ENCODE peak calls at places on chromosomes 11 and 22, in five cellular contexts. One of them, this sample, is unnamed. For H3K9me3 and H3K4me1, the result is how much of the 10 kb centered on the place peaks cover.

GRCh38 chr11:122258446-122258994 is 142.5 kb upstream of the BLID start:
- DNase-seq in breast epithelium: no peak
- DNase-seq in astrocyte: peak
- DNase-seq in Peyer's patch: no peak
- DNase-seq in aorta: no peak
- DNase-seq in this sample: no peak

GRCh38 chr22:38700271-38700788 is 413 bp downstream of the JOSD1 start:
- DNase-seq in breast epithelium: no peak
- DNase-seq in astrocyte: no peak
- DNase-seq in Peyer's patch: no peak
- DNase-seq in aorta: peak
- DNase-seq in this sample: peak

GRCh38 chr11:90656171-90656570 is 433.3 kb upstream of the CHORDC1 start:
- DNase-seq in breast epithelium: no peak
- DNase-seq in astrocyte: no peak
- DNase-seq in Peyer's patch: no peak
- DNase-seq in aorta: no peak
- DNase-seq in this sample: no peak

GRCh38 chr22:40415531-40416266 is 45.3 kb downstream of the SGSM3 start:
- DNase-seq in breast epithelium: no peak
- DNase-seq in astrocyte: no peak
- DNase-seq in Peyer's patch: peak
- DNase-seq in aorta: no peak
- DNase-seq in this sample: peak

GRCh38 chr11:128632151-128632791 is 44.9 kb upstream of the ETS1 start:
- DNase-seq in breast epithelium: no peak
- DNase-seq in astrocyte: peak
- DNase-seq in Peyer's patch: no peak
- DNase-seq in aorta: peak
- DNase-seq in this sample: no peak

GRCh38 chr11:30008946-30009525 is 7.8 kb downstream of the KCNA4 start:
- DNase-seq in breast epithelium: no peak
- DNase-seq in astrocyte: no peak
- DNase-seq in Peyer's patch: no peak
- DNase-seq in aorta: no peak
- DNase-seq in this sample: no peak

GRCh38 chr11:9253086-9253485 is 12.1 kb downstream of the DENND5A start:
- DNase-seq in breast epithelium: no peak
- DNase-seq in astrocyte: no peak
- DNase-seq in Peyer's patch: no peak
- DNase-seq in aorta: no peak
- DNase-seq in this sample: no peak

GRCh38 chr11:17015639-17016125 is 1.5 kb upstream of the PLEKHA7 start:
- DNase-seq in breast epithelium: no peak
- DNase-seq in astrocyte: no peak
- DNase-seq in Peyer's patch: no peak
- DNase-seq in aorta: no peak
- DNase-seq in this sample: peak

GRCh38 chr11:66070604-66071325 is 693 bp downstream of the PACS1 start:
- DNase-seq in breast epithelium: peak
- DNase-seq in astrocyte: no peak
- DNase-seq in Peyer's patch: peak
- DNase-seq in aorta: peak
- DNase-seq in this sample: peak

GRCh38 chr11:32888805-32889204 is 3.8 kb upstream of the QSER1 start:
- DNase-seq in breast epithelium: no peak
- DNase-seq in astrocyte: peak
- DNase-seq in Peyer's patch: no peak
- DNase-seq in aorta: no peak
- DNase-seq in this sample: no peak

GRCh38 chr11:46916669-46917108 is 1.7 kb downstream of the LRP4 start:
- DNase-seq in breast epithelium: peak
- DNase-seq in astrocyte: peak
- DNase-seq in Peyer's patch: no peak
- DNase-seq in aorta: peak
- DNase-seq in this sample: peak

GRCh38 chr11:129319751-129320150 is 55.9 kb upstream of the BARX2 start:
- DNase-seq in breast epithelium: no peak
- DNase-seq in astrocyte: no peak
- DNase-seq in Peyer's patch: no peak
- DNase-seq in aorta: no peak
- DNase-seq in this sample: no peak

GRCh38 chr22:26589367-26589844 is 526 bp downstream of the TPST2 start:
- DNase-seq in breast epithelium: no peak
- DNase-seq in astrocyte: no peak
- DNase-seq in Peyer's patch: peak
- DNase-seq in aorta: peak
- DNase-seq in this sample: peak

GRCh38 chr22:46079861-46080821 is 70.2 kb upstream of the PPARA start:
- DNase-seq in breast epithelium: peak
- DNase-seq in astrocyte: peak
- DNase-seq in Peyer's patch: no peak
- DNase-seq in aorta: peak
- DNase-seq in this sample: peak

GRCh38 chr11:67648140-67648795 is 2.3 kb downstream of the ACY3 start:
- DNase-seq in breast epithelium: no peak
- DNase-seq in astrocyte: no peak
- DNase-seq in Peyer's patch: peak
- DNase-seq in aorta: peak
- DNase-seq in this sample: no peak

GRCh38 chr22:36299911-36300310 is 47.0 kb downstream of the APOL1 start:
- DNase-seq in breast epithelium: no peak
- DNase-seq in astrocyte: no peak
- DNase-seq in Peyer's patch: no peak
- DNase-seq in aorta: no peak
- DNase-seq in this sample: peak

GRCh38 chr22:30453731-30454510 is 17.9 kb downstream of the SEC14L3 start:
- DNase-seq in breast epithelium: no peak
- DNase-seq in astrocyte: no peak
- DNase-seq in Peyer's patch: no peak
- DNase-seq in aorta: no peak
- DNase-seq in this sample: no peak

GRCh38 chr11:45538939-45539338 is 126.5 kb downstream of the CHST1 start:
- DNase-seq in breast epithelium: no peak
- DNase-seq in astrocyte: no peak
- DNase-seq in Peyer's patch: no peak
- DNase-seq in aorta: no peak
- DNase-seq in this sample: no peak

GRCh38 chr11:118841469-118842222 is 42.0 kb upstream of the CXCR5 start:
- DNase-seq in breast epithelium: no peak
- DNase-seq in astrocyte: no peak
- DNase-seq in Peyer's patch: peak
- DNase-seq in aorta: no peak
- DNase-seq in this sample: no peak

GRCh38 chr11:126034026-126034822 is 28.4 kb downstream of the CDON start:
- DNase-seq in breast epithelium: no peak
- DNase-seq in astrocyte: no peak
- DNase-seq in Peyer's patch: no peak
- DNase-seq in aorta: no peak
- DNase-seq in this sample: no peak

GRCh38 chr22:23402275-23403151 is 177.6 kb downstream of the IGLL1 start:
- DNase-seq in breast epithelium: peak
- DNase-seq in astrocyte: peak
- DNase-seq in Peyer's patch: peak
- DNase-seq in aorta: peak
- DNase-seq in this sample: peak

GRCh38 chr22:24593810-24594568 is 1.1 kb upstream of the LRRC75B start:
- DNase-seq in breast epithelium: peak
- DNase-seq in astrocyte: no peak
- DNase-seq in Peyer's patch: no peak
- DNase-seq in aorta: no peak
- DNase-seq in this sample: no peak

GRCh38 chr22:42889290-42889689 is 32.2 kb upstream of the ARFGAP3 start:
- DNase-seq in breast epithelium: no peak
- DNase-seq in astrocyte: no peak
- DNase-seq in Peyer's patch: peak
- DNase-seq in aorta: no peak
- DNase-seq in this sample: no peak

GRCh38 chr11:11937957-11938356 is 70.5 kb downstream of the DKK3 start:
- DNase-seq in breast epithelium: no peak
- DNase-seq in astrocyte: no peak
- DNase-seq in Peyer's patch: no peak
- DNase-seq in aorta: no peak
- DNase-seq in this sample: no peak

GRCh38 chr22:20206709-20207215 is 55.9 kb upstream of the CCDC188 start:
- DNase-seq in breast epithelium: no peak
- DNase-seq in astrocyte: no peak
- DNase-seq in Peyer's patch: peak
- DNase-seq in aorta: no peak
- DNase-seq in this sample: no peak

GRCh38 chr11:2362414-2362813 is 14.7 kb upstream of the CD81 start:
- DNase-seq in breast epithelium: no peak
- DNase-seq in astrocyte: no peak
- DNase-seq in Peyer's patch: no peak
- DNase-seq in aorta: no peak
- DNase-seq in this sample: no peak

GRCh38 chr22:39940757-39941305 is 19.4 kb upstream of the TMA7B start:
- DNase-seq in breast epithelium: no peak
- DNase-seq in astrocyte: no peak
- DNase-seq in Peyer's patch: no peak
- DNase-seq in aorta: no peak
- DNase-seq in this sample: no peak

GRCh38 chr22:35959121-35959800 is 69.4 kb downstream of the RBFOX2 start:
- DNase-seq in breast epithelium: no peak
- DNase-seq in astrocyte: no peak
- DNase-seq in Peyer's patch: no peak
- DNase-seq in aorta: no peak
- DNase-seq in this sample: no peak

GRCh38 chr11:316031-316701 is 2.3 kb downstream of the IFITM1 start:
- DNase-seq in breast epithelium: no peak
- DNase-seq in astrocyte: no peak
- DNase-seq in Peyer's patch: no peak
- DNase-seq in aorta: no peak
- DNase-seq in this sample: peak

GRCh38 chr11:77559686-77560425 is 29.9 kb upstream of the AQP11 start:
- DNase-seq in breast epithelium: no peak
- DNase-seq in astrocyte: peak
- DNase-seq in Peyer's patch: no peak
- DNase-seq in aorta: no peak
- DNase-seq in this sample: no peak

DNA sequence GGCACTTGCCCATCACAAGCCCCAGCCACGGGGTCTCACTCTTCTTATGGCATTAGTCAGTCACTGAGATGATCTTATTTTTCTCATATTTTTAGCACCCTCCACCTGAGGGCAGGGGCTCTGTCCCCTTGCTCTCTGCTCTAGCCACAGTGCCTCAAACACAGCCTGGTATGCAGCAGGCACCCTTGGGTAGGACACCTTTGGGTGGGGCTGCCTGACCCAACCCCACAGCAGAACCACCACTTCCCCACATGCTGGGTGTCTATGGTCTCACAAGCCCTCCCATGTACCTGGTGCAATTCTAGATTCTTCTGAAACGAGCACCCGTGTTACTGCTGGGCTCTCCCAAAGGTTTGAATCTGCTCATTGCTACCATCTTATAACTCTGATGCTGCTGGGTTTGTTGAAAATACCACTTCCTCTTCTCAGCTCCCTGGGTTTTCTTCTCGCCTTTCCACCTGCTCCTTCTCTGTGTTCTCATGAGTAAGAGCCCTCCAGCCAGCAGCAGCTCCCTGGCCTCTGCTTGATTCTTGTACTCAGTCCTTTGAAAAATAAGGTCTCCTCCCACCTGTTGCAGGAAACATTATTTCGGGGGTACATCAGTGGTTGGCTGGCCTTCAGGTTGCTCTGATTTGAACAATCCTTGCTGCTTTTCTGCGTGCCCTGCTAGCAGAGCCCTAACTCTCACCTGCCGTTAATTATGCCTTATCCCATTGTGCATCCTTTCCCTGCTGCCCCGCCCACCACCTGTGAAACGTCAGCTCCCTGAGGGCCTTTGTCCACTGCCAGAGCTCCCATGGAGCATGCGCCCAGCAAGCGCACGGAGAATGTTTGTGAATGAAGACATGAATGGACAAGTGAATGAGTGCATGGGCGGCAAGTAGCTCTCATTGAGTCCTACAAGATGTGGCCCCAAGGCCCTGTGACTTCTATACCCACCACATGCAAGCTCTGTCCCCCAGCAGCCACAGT is 1181.6 kb downstream of the TBC1D22A start:
- DNase-seq in breast epithelium: no peak
- DNase-seq in astrocyte: no peak
- DNase-seq in Peyer's patch: no peak
- DNase-seq in aorta: no peak
- DNase-seq in this sample: no peak
- H3K9me3 ChIP-seq in breast epithelium: under half
- H3K9me3 ChIP-seq in astrocyte: under half
- H3K9me3 ChIP-seq in Peyer's patch: under half
- H3K9me3 ChIP-seq in aorta: under half
- H3K9me3 ChIP-seq in this sample: under half

GRCh38 chr11:61062181-61062955 is 39.9 kb upstream of the CD5 start:
- DNase-seq in breast epithelium: no peak
- DNase-seq in astrocyte: no peak
- DNase-seq in Peyer's patch: peak
- DNase-seq in aorta: no peak
- DNase-seq in this sample: no peak
- H3K4me1 ChIP-seq in breast epithelium: under half
- H3K4me1 ChIP-seq in astrocyte: under half
- H3K4me1 ChIP-seq in Peyer's patch: under half
- H3K4me1 ChIP-seq in aorta: under half
- H3K4me1 ChIP-seq in this sample: under half

GRCh38 chr11:120778692-120779490 is 245.0 kb upstream of the TBCEL start:
- DNase-seq in breast epithelium: no peak
- DNase-seq in astrocyte: no peak
- DNase-seq in Peyer's patch: no peak
- DNase-seq in aorta: no peak
- DNase-seq in this sample: no peak
- H3K27ac ChIP-seq in breast epithelium: no peak
- H3K27ac ChIP-seq in astrocyte: no peak
- H3K27ac ChIP-seq in Peyer's patch: no peak
- H3K27ac ChIP-seq in aorta: no peak
- H3K27ac ChIP-seq in this sample: no peak

DNA sequence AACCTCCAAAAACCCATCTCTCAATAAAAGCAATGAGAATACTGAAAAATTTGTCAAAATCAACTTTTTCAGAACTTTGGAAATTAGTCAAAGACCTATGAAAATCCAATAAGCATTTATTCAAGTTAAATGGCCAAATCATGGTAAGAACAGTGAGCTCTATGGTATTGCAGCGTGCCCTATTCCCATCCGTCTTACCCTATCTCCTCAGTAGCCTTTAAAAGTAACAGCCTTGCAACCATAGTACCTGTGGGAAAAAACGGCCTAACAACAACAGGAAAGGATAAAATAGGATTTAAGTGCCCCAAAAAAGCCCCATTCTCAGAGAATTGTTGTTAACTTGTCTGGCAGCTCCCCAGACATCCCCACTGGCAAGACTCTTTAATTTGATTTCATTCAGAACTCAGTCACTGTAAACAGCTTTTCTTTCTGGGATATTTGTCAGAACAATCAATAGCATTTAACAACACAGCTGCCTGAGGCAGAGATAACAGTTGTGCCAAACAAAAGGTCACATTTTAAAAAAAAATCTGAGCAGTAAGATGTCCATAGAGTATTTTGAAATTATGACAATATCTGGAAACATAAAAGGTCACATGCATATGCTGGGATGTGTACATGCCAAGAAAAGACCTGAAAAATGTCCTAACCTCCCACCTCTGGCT is 18.8 kb upstream of the MS4A8 start:
- DNase-seq in breast epithelium: no peak
- DNase-seq in astrocyte: no peak
- DNase-seq in Peyer's patch: no peak
- DNase-seq in aorta: no peak
- DNase-seq in this sample: no peak
- H3K9me3 ChIP-seq in breast epithelium: under half
- H3K9me3 ChIP-seq in astrocyte: under half
- H3K9me3 ChIP-seq in Peyer's patch: under half
- H3K9me3 ChIP-seq in aorta: under half
- H3K9me3 ChIP-seq in this sample: under half

GRCh38 chr22:27867114-27867957 is 51.7 kb downstream of the PITPNB start:
- DNase-seq in breast epithelium: no peak
- DNase-seq in astrocyte: peak
- DNase-seq in Peyer's patch: no peak
- DNase-seq in aorta: no peak
- DNase-seq in this sample: no peak
- H3K4me1 ChIP-seq in breast epithelium: under half
- H3K4me1 ChIP-seq in astrocyte: under half
- H3K4me1 ChIP-seq in Peyer's patch: under half
- H3K4me1 ChIP-seq in aorta: under half
- H3K4me1 ChIP-seq in this sample: under half

This sample was measured in right cardiac atrium.